ENCODE peak calls at places on chromosomes 6 and 20, in nine cellular contexts. K is effector memory CD4-positive, alpha-beta T cell; P is T-cell; L is GM10248; H is EL; Q is AG09319; G is cardiac fibroblast; A is stimulated activated CD4-positive, alpha-beta T cell treated with anti-CD3 and anti-CD28 coated beads, Interleukin-12 subunit alpha, Interleukin-12 subunit beta, amount 100 ng/mL, for 48 hours; C is cardiac muscle cell. Z is an unnamed sample.

GRCh38 chr20:63536997-63537524 is at the start of gene PTK6:
- DNase-seq in A (no peak), P (no peak), K (no peak), H (no peak), L (peak; percentile 71), Q (no peak), C (no peak), G (no peak), Z (no peak)

GRCh38 chr6:105500693-105501092 is 97.8 kb upstream of the PREP start:
- DNase-seq in H (no peak), K (no peak), C (no peak), Q (no peak), P (no peak), L (no peak), G (no peak), A (no peak), Z (no peak)

GRCh38 chr20:48831702-48832422 is 4.1 kb upstream of the PREX1 start:
- DNase-seq in Q (peak; percentile 10), H (peak; percentile 82), C (no peak), G (peak; percentile 54), A (no peak), P (no peak), L (no peak), K (no peak), Z (no peak)

GRCh38 chr6:11460837-11461661 is 76.5 kb upstream of the TMEM170B start:
- DNase-seq in H (no peak), L (peak; percentile 62), G (no peak), A (no peak), K (no peak), Q (no peak), C (no peak), P (no peak), Z (no peak)

GRCh38 chr6:115004204-115004603 is 661.4 kb upstream of the HS3ST5 start:
- DNase-seq in A (no peak), K (no peak), Q (no peak), C (no peak), L (no peak), P (no peak), G (no peak), H (no peak), Z (no peak)

GRCh38 chr6:49955847-49956246 is 8.1 kb downstream of the DEFB114 start:
- DNase-seq in P (no peak), L (no peak), G (no peak), K (no peak), C (no peak), A (no peak), Q (no peak), H (no peak), Z (no peak)

GRCh38 chr6:39425346-39426056 is 103.0 kb upstream of the KCNK16 start:
- DNase-seq in G (peak; percentile 15), P (no peak), A (no peak), K (no peak), Q (no peak), H (no peak), C (no peak), L (no peak), Z (no peak)

GRCh38 chr6:134472046-134472445 is 154.1 kb upstream of the SGK1 start:
- DNase-seq in L (no peak), H (peak; percentile 29), K (no peak), A (no peak), Q (no peak), P (no peak), G (no peak), C (no peak), Z (no peak)

GRCh38 chr6:119226089-119226488 is 123.5 kb downstream of the MAN1A1 start:
- DNase-seq in K (no peak), L (no peak), A (no peak), Q (no peak), H (no peak), C (peak; percentile 3), P (no peak), G (no peak), Z (no peak)

GRCh38 chr6:8415305-8415704 is 20.0 kb downstream of the SLC35B3 start:
- DNase-seq in C (no peak), G (no peak), Q (no peak), K (no peak), L (no peak), H (no peak), A (no peak), P (no peak), Z (no peak)

GRCh38 chr6:5126214-5126613 is 41.1 kb downstream of the PPP1R3G start:
- DNase-seq in L (no peak), K (no peak), P (no peak), C (peak; percentile 59), H (peak; percentile 74), G (peak; percentile 80), A (no peak), Q (no peak), Z (no peak)

GRCh38 chr6:31727034-31727716 is 1.9 kb downstream of the DDAH2 start:
- DNase-seq in G (no peak), Q (no peak), A (no peak), K (no peak), L (peak; percentile 87), C (no peak), P (no peak), H (no peak), Z (no peak)

GRCh38 chr20:3479025-3479424 is 8.2 kb downstream of the ATRN start:
- DNase-seq in A (no peak), L (no peak), K (no peak), H (no peak), C (no peak), Q (no peak), P (no peak), G (no peak), Z (no peak)

GRCh38 chr6:114375803-114376202 is 33.0 kb upstream of the HS3ST5 start:
- DNase-seq in A (no peak), Q (no peak), K (no peak), P (no peak), H (no peak), G (no peak), C (no peak), L (no peak), Z (no peak)

GRCh38 chr6:143374014-143374413 is 76.5 kb downstream of the ADAT2 start:
- DNase-seq in A (no peak), C (no peak), L (no peak), K (no peak), G (no peak), H (no peak), Q (no peak), P (no peak), Z (no peak)

GRCh38 chr6:4973972-4974885 is 29.6 kb downstream of the RPP40 start:
- DNase-seq in P (no peak), C (peak; percentile 62), Q (peak; percentile 56), G (peak; percentile 10), H (peak; percentile 25), K (no peak), L (no peak), A (no peak), Z (no peak)

GRCh38 chr20:37827605-37828004 is 75.3 kb upstream of the VSTM2L start:
- DNase-seq in Q (no peak), H (no peak), P (no peak), L (no peak), C (no peak), K (no peak), A (no peak), G (no peak), Z (no peak)

GRCh38 chr6:13396241-13396792 is 68.0 kb upstream of the TBC1D7 start:
- DNase-seq in H (no peak), P (no peak), L (no peak), K (no peak), C (no peak), Q (no peak), A (no peak), G (no peak), Z (no peak)

GRCh38 chr20:4944518-4944917 is 56.8 kb downstream of the SLC23A2 start:
- DNase-seq in P (no peak), Q (no peak), G (peak; percentile 56), K (no peak), H (no peak), A (no peak), C (no peak), L (no peak), Z (no peak)

GRCh38 chr6:170085475-170086401 is 205.1 kb downstream of the DLL1 start:
- DNase-seq in H (no peak), C (no peak), P (no peak), L (no peak), G (no peak), K (no peak), A (no peak), Q (no peak), Z (no peak)

GRCh38 chr6:113654396-113654795 is 202.7 kb upstream of the MARCKS start:
- DNase-seq in K (no peak), Q (no peak), A (no peak), C (no peak), L (no peak), P (no peak), H (peak; percentile 81), G (peak; percentile 65), Z (no peak)

GRCh38 chr20:17747431-17747846 is 47.7 kb downstream of the BANF2 start:
- DNase-seq in Q (peak; percentile 40), A (no peak), H (peak; percentile 85), P (no peak), C (no peak), K (no peak), G (peak; percentile 93), L (no peak), Z (no peak)

GRCh38 chr20:23397961-23398360 is 23.3 kb downstream of the NAPB start:
- DNase-seq in P (no peak), H (peak; percentile 53), G (peak; percentile 79), K (no peak), Q (no peak), A (no peak), C (no peak), L (no peak), Z (no peak)

GRCh38 chr6:29742191-29742590 is 19.0 kb downstream of the HLA-F start:
- DNase-seq in L (no peak), G (no peak), P (no peak), A (no peak), K (no peak), Q (no peak), C (no peak), H (no peak), Z (no peak)

GRCh38 chr6:90226257-90226656 is 70.4 kb downstream of the BACH2 start:
- DNase-seq in P (no peak), Q (no peak), G (no peak), L (no peak), C (no peak), H (no peak), K (no peak), A (no peak), Z (no peak)

Z was measured in Jurkat, Clone E6-1.